ENCODE peak calls at places on chromosomes 13 and 19, in nine cellular contexts. D is MCF 10A; R is coronary artery; Y is activated CD8-positive, alpha-beta T cell treated with anti-CD3 and anti-CD28 coated beads for 36 hours; V is AG10803; Z is activated B cell treated with CpG ODN at 0.5 μM for 24 hours; U is WERI-Rb-1; H is cardiac fibroblast; E is A549. A is an unnamed sample.

GRCh38 chr13:33678906-33679657 is 138.9 kb upstream of the RFC3 start:
- DNase-seq in Y (peak), E (peak), V (peak), Z (peak), D (peak), H (peak), R (no peak), U (no peak), A (no peak)

GRCh38 chr13:48585456-48585840 is 52.6 kb upstream of the RCBTB2 start:
- DNase-seq in D (peak), H (peak), U (no peak), E (no peak), V (peak), Y (no peak), R (no peak), Z (no peak), A (no peak)

GRCh38 chr19:44891016-44891882 is at the start of gene TOMM40:
- DNase-seq in D (peak), R (peak), U (peak), H (peak), V (no peak), Z (peak), E (peak), Y (peak), A (no peak)

GRCh38 chr19:44313231-44313630 is 8.4 kb upstream of the ZNF235 start:
- DNase-seq in Y (no peak), H (no peak), Z (no peak), V (no peak), E (no peak), D (no peak), U (no peak), R (no peak), A (no peak)

GRCh38 chr19:13850910-13851753 is 25.8 kb upstream of the NANOS3 start:
- DNase-seq in R (peak), H (peak), D (peak), U (no peak), Z (peak), E (no peak), Y (peak), V (peak), A (peak)

GRCh38 chr19:54875506-54875905 is 1.5 kb downstream of the FCAR start:
- DNase-seq in E (no peak), D (no peak), Y (no peak), Z (no peak), H (no peak), U (no peak), V (no peak), R (no peak), A (no peak)

GRCh38 chr19:44278181-44278690 is 18.6 kb downstream of the ZNF233 start:
- DNase-seq in Z (no peak), H (peak), E (no peak), V (peak), D (no peak), U (no peak), R (no peak), Y (no peak), A (no peak)

GRCh38 chr19:41753159-41753558 is 2.2 kb upstream of the CEACAM6 start:
- DNase-seq in H (peak), Z (peak), U (peak), V (peak), R (no peak), D (peak), E (peak), Y (peak), A (no peak)

GRCh38 chr13:106589716-106590115 is 21.8 kb upstream of the ARGLU1 start:
- DNase-seq in E (no peak), Y (no peak), H (peak), D (no peak), V (no peak), R (no peak), Z (no peak), U (no peak), A (no peak)

GRCh38 chr19:48061401-48062344 is 17.8 kb upstream of the CABP5 start:
- DNase-seq in Y (no peak), H (no peak), R (no peak), Z (no peak), U (no peak), E (no peak), V (no peak), D (no peak), A (no peak)

GRCh38 chr13:46844431-46844830 is 47.5 kb upstream of the ESD start:
- DNase-seq in Z (no peak), Y (no peak), V (no peak), D (peak), E (no peak), R (no peak), H (peak), U (no peak), A (no peak)

GRCh38 chr13:79018166-79018565 is 359.2 kb upstream of the OBI1 start:
- DNase-seq in V (no peak), Y (no peak), H (no peak), Z (no peak), E (no peak), D (no peak), U (no peak), R (no peak), A (no peak)

GRCh38 chr13:59680429-59681024 is 483.2 kb downstream of the DIAPH3 start:
- DNase-seq in H (peak), D (peak), Y (no peak), Z (no peak), R (no peak), V (peak), E (no peak), U (no peak), A (no peak)

GRCh38 chr13:76223565-76223964 is 587.4 kb downstream of the LMO7 start:
- DNase-seq in E (no peak), Z (no peak), H (no peak), U (no peak), R (no peak), Y (no peak), V (no peak), D (peak), A (no peak)

GRCh38 chr19:2039959-2040646 is 10.9 kb downstream of the MKNK2 start:
- DNase-seq in V (no peak), U (no peak), Y (no peak), D (no peak), Z (peak), R (no peak), E (no peak), H (no peak), A (no peak)

GRCh38 chr13:70424928-70425327 is 316.7 kb upstream of the KLHL1 start:
- DNase-seq in Y (no peak), D (no peak), U (no peak), R (no peak), H (no peak), V (no peak), Z (no peak), E (no peak), A (no peak)

GRCh38 chr13:112704634-112705145 is 14.9 kb downstream of the ATP11A start:
- DNase-seq in E (no peak), U (no peak), H (no peak), Z (no peak), V (no peak), D (no peak), Y (no peak), R (no peak), A (no peak)

GRCh38 chr13:112703449-112703848 is 13.6 kb downstream of the ATP11A start:
- DNase-seq in Y (no peak), R (no peak), V (no peak), U (no peak), Z (no peak), H (no peak), D (no peak), E (no peak), A (no peak)

GRCh38 chr13:112703935-112704633 is 14.2 kb downstream of the ATP11A start:
- DNase-seq in U (peak), D (no peak), R (no peak), Y (peak), H (no peak), V (no peak), E (no peak), Z (no peak), A (no peak)

GRCh38 chr13:112702341-112702982 is 12.6 kb downstream of the ATP11A start:
- DNase-seq in V (no peak), Y (no peak), R (no peak), Z (no peak), E (no peak), H (no peak), D (no peak), U (no peak), A (no peak)

GRCh38 chr13:112702983-112703379 is 13.1 kb downstream of the ATP11A start:
- DNase-seq in Y (no peak), H (no peak), E (no peak), V (no peak), U (peak), R (no peak), Z (no peak), D (no peak), A (no peak)
- TF ChIP-seq CTCF in Y (no peak), H (no peak), E (no peak), V (no peak), U (no peak), R (no peak), Z (no peak), D (no peak), A (no peak)

DNA sequence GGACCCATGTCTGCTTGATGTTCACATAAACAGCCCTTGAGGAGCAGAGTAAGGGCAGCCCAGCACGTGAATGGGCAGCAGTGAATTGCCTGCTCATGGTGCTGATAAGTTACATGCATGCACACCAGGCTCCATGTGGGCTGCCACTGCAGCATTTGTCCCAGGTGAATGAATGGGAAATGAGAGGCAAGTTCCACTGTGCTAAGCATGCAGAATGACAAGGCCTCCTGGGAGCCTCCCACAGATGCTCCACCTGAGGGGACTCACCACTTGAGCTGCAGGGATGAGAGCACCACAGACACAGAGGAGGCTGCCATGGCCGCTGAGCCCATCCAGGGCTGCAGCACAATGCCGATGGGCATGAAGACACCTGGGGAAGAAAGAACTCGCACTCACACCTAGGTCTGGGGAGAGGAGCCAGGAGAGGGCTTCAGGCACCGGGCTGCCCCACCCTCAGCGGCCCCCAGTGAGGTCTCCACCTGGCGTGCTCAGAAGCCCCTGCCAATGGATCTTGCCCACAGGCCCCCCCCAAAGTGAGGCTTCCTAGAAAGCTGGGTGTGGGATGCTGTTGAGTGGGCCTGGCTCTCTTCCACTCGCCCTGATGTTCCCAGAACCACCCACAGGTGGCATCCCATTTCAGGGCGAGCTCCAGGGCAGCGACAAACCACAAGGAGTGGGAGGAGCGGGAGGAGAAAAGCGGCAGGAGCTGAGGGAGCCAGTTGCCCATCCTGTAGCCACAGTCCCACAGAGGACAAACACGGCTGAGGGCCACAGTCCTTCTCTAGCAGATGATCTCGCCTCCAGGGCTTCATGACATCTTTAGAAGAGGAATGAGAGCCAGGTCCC is 73.8 kb downstream of the CCDC70 start:
- DNase-seq in V (no peak), Z (no peak), Y (no peak), D (peak), H (peak), E (peak), U (peak), R (no peak), A (no peak)
- TF ChIP-seq CTCF in V (peak), Z (no peak), Y (no peak), D (peak), H (peak), E (peak), U (peak), R (no peak), A (peak)

DNA sequence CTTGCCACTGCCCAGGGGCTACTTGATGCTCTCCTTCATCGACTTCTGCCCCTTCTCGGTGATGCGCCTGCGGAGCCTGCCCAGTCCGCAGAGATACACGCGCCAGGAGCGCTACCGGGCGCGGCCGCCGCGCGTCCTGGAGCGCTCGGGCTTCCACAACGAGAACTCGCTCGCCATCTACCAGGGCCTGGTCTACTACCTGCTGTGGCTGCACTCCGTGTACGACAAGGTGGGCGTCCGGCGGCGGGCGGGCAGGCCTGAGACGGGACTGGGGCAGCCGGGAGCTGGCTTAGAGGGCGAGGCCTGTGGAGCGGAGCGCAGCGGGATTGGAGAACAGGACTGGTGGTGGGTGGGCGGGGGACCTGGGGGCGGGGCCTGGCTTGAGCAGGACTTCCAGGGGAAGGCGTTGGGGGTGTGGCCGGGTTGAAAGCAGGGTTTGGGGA is 12.7 kb upstream of the PSMD8 start:
- DNase-seq in Y (peak), U (peak), V (peak), R (no peak), Z (no peak), E (peak), H (peak), D (peak), A (peak)
- TF ChIP-seq CTCF in Y (peak), U (peak), V (peak), R (no peak), Z (no peak), E (no peak), H (peak), D (no peak), A (peak)

GRCh38 chr19:51798127-51798526 is 3.2 kb downstream of the FPR3 start:
- DNase-seq in V (no peak), D (no peak), Z (no peak), Y (no peak), E (no peak), H (no peak), U (no peak), R (no peak), A (no peak)

GRCh38 chr19:51794865-51795490 is at the start of gene FPR3:
- DNase-seq in H (no peak), Y (no peak), D (no peak), U (no peak), Z (no peak), E (no peak), R (no peak), V (peak), A (no peak)

GRCh38 chr19:51792932-51793331 is 2.0 kb upstream of the FPR3 start:
- DNase-seq in Y (no peak), U (no peak), H (no peak), R (no peak), V (no peak), Z (no peak), D (no peak), E (no peak), A (no peak)

GRCh38 chr19:51796195-51796679 is 1.3 kb downstream of the FPR3 start:
- DNase-seq in U (no peak), V (no peak), H (no peak), R (no peak), Y (no peak), Z (no peak), D (no peak), E (no peak), A (no peak)

GRCh38 chr19:51793994-51794393 is 963 bp upstream of the FPR3 start:
- DNase-seq in R (no peak), Z (no peak), U (no peak), V (no peak), Y (no peak), E (no peak), H (no peak), D (no peak), A (no peak)
- TF ChIP-seq CTCF in R (no peak), Z (no peak), U (no peak), V (no peak), Y (no peak), E (no peak), H (no peak), D (no peak), A (no peak)

DNA sequence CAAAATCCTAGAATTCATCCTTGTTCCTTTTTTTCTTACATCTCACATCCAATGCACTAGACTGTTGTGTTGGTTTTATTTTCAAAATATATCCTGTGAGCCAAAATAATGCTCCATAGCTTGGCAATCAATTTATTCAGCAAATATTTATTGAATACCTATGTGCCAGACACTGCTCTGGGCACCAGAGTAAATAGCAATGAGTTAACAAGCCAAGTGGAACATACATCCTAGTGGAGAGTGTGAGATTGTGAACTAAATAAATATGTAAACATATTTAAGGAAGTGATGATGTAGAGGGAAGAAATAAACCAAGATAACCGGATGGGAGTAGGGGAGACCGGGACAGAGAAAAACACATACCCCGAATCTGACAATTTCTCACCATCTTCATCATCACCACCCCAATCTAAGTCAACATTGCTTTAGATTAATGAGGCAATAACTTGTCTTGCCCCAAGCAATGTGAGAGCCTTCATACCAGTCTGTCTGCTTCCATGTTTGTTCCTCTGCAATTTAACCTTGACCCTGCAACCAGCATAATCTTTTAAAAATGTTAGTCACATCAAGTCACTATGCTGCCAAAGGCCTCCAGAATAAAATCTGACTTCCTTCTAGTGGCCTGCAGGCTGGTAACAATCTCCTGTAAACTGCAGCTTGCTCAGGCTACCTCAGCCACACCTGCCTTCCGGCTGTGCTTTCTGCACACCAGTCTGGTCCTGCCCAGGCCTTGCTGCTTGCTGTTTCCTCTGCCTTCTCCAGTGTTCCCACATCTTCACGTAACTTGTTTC is 199.2 kb downstream of the DLEU7 start:
- DNase-seq in Y (no peak), D (peak), R (no peak), U (no peak), E (no peak), Z (no peak), H (no peak), V (no peak), A (no peak)
- TF ChIP-seq CTCF in Y (no peak), D (no peak), R (no peak), U (no peak), E (no peak), Z (no peak), H (no peak), V (no peak), A (no peak)

GRCh38 chr19:40539070-40539469 is 37.6 kb upstream of the SHKBP1 start:
- DNase-seq in D (peak), Y (no peak), Z (no peak), R (no peak), V (no peak), H (peak), E (no peak), U (no peak), A (no peak)
- TF ChIP-seq CTCF in D (no peak), Y (no peak), Z (no peak), R (no peak), V (no peak), H (no peak), E (no peak), U (no peak), A (no peak)

GRCh38 chr19:8046569-8047165 is 5.9 kb upstream of the CCL25 start:
- DNase-seq in V (no peak), U (no peak), E (no peak), D (no peak), Y (no peak), R (no peak), Z (no peak), H (no peak), A (no peak)
- TF ChIP-seq CTCF in V (no peak), U (no peak), E (no peak), D (no peak), Y (no peak), R (no peak), Z (no peak), H (no peak), A (no peak)

DNA sequence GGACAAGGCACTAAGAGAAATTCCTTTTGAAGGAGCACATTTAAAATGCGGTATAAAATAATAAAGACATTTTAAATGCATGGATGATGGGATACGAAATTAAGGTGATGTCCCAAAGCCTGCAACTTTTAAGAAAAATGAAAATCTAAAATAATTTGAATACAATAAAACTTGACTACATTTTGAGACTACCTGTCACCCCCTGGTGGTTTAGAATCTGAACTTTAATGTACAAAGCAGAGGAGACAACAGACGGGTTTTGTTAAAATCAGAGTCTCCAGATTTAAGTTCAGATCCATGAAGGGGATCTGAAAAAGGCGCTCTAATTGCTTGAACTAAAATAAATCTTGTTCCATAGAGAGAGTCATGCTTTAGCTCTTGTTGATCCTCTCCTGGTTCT is 1129.3 kb upstream of the PCDH20 start:
- DNase-seq in V (no peak), Z (no peak), E (no peak), D (no peak), U (no peak), H (no peak), R (no peak), Y (no peak), A (no peak)
- TF ChIP-seq CTCF in V (no peak), Z (no peak), E (no peak), D (no peak), U (no peak), H (no peak), R (no peak), Y (no peak), A (peak)

GRCh38 chr13:101026328-101026727 is 351.7 kb upstream of the TMTC4 start:
- DNase-seq in R (no peak), V (no peak), U (no peak), H (no peak), Z (no peak), Y (no peak), D (no peak), E (no peak), A (no peak)
- TF ChIP-seq CTCF in R (no peak), V (no peak), U (no peak), H (no peak), Z (no peak), Y (no peak), D (no peak), E (no peak), A (no peak)